ENCODE peak calls at places on chromosomes 6 and 20, in nine cellular contexts. E is A673; Y is SK-N-SH; P is fibroblast of lung; Q is Peyer's patch; T is testis; B is PC-9; F is prostate gland; D is CD8-positive, alpha-beta T cell. X is an unnamed sample.

GRCh38 chr6:47094351-47094925 is 52.3 kb upstream of the ADGRF1 start:
- DNase-seq in E (no peak), Y (no peak), P (peak; percentile 59), Q (peak; percentile 52), T (no peak), B (peak; percentile 78), F (peak; percentile 26), D (no peak), X (peak; percentile 62)

GRCh38 chr6:132344811-132345210 is 56.5 kb downstream of the MOXD1 start:
- DNase-seq in E (no peak), Y (no peak), P (no peak), Q (no peak), T (no peak), B (no peak), F (no peak), D (no peak), X (no peak)

GRCh38 chr6:168851460-168852103 is 402.1 kb downstream of the THBS2 start:
- DNase-seq in E (no peak), Y (no peak), P (no peak), Q (no peak), T (no peak), B (no peak), F (no peak), D (no peak), X (no peak)

GRCh38 chr20:1945134-1945618 is 48.7 kb downstream of the PDYN start:
- DNase-seq in E (no peak), Y (no peak), P (no peak), Q (no peak), T (no peak), B (no peak), F (no peak), D (no peak), X (peak; percentile 27)

GRCh38 chr6:45031601-45032000 is 296.5 kb upstream of the RUNX2 start:
- DNase-seq in E (no peak), Y (no peak), P (no peak), Q (no peak), T (no peak), B (no peak), F (no peak), D (no peak), X (no peak)

GRCh38 chr20:48284837-48285236 is 499.6 kb upstream of the SULF2 start:
- DNase-seq in E (no peak), Y (no peak), P (peak; percentile 70), Q (no peak), T (no peak), B (no peak), F (no peak), D (no peak), X (no peak)

GRCh38 chr20:24389686-24390085 is 79.7 kb upstream of the SYNDIG1 start:
- DNase-seq in E (no peak), Y (no peak), P (no peak), Q (no peak), T (no peak), B (no peak), F (no peak), D (peak; percentile 72), X (no peak)

GRCh38 chr6:64926051-64926450 is 781.0 kb downstream of the EYS start:
- DNase-seq in E (no peak), Y (no peak), P (no peak), Q (no peak), T (no peak), B (no peak), F (no peak), D (no peak), X (no peak)

GRCh38 chr6:77298298-77298697 is 165.0 kb downstream of the HTR1B start:
- DNase-seq in E (no peak), Y (no peak), P (no peak), Q (no peak), T (no peak), B (no peak), F (no peak), D (no peak), X (no peak)

GRCh38 chr6:112296122-112296521 is 41.8 kb upstream of the LAMA4 start:
- DNase-seq in E (peak; percentile 61), Y (no peak), P (peak; percentile 54), Q (no peak), T (peak; percentile 41), B (peak; percentile 31), F (no peak), D (no peak), X (no peak)

GRCh38 chr20:61766921-61767610 is 298.6 kb downstream of the TAF4 start:
- DNase-seq in E (no peak), Y (no peak), P (no peak), Q (peak; percentile 37), T (no peak), B (no peak), F (no peak), D (no peak), X (no peak)

GRCh38 chr6:26043389-26044139 is 43.7 kb upstream of the HFE start:
- DNase-seq in E (peak; percentile 88), Y (peak; percentile 78), P (peak; percentile 96), Q (peak; percentile 79), T (peak; percentile 91), B (peak; percentile 55), F (peak; percentile 87), D (peak; percentile 80), X (peak; percentile 84)

GRCh38 chr20:46131396-46131795 is 13.3 kb downstream of the CD40 start:
- DNase-seq in E (no peak), Y (no peak), P (peak; percentile 69), Q (no peak), T (no peak), B (no peak), F (no peak), D (no peak), X (no peak)

GRCh38 chr6:55617272-55617671 is 38.3 kb upstream of the HMGCLL1 start:
- DNase-seq in E (peak; percentile 74), Y (peak; percentile 16), P (peak; percentile 25), Q (no peak), T (peak; percentile 62), B (peak; percentile 16), F (no peak), D (no peak), X (peak; percentile 27)
- TF ChIP-seq CTCF in E (peak; percentile 83), Y (peak; percentile 71), P (peak; percentile 64), Q (no peak), T (peak; percentile 26), B (peak; percentile 64), F (peak; percentile 21), D (no peak), X (peak; percentile 24)

DNA sequence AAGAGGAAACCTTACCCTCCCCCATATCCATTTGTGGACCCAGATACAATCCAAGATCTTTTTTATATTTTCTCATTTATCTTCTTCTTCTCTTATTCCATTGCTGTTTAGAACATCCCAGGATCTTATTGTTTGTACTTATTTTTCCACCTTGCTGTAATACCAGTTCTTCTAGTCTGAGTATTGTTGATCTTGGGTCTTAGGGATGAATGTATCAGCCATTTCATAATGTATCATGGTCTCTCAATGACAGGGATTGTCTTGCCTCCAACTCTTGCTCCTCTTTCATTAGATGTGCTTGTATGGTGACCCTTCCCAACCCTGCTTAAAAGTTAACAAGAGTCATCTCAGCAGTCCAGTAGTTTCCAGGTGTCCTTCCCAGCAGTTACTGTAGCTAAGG is 63.3 kb downstream of the MAP3K4 start:
- DNase-seq in E (no peak), Y (no peak), P (no peak), Q (no peak), T (no peak), B (no peak), F (no peak), D (no peak), X (no peak)
- H3K9me3 ChIP-seq in E (no peaks in the 10 kb centered on the region), Y (no peaks in the 10 kb centered on the region), P (no peaks in the 10 kb centered on the region), Q (no peaks in the 10 kb centered on the region), T (no peaks in the 10 kb centered on the region), B (no peaks in the 10 kb centered on the region), F (no peaks in the 10 kb centered on the region), D (no peaks in the 10 kb centered on the region), X (no peaks in the 10 kb centered on the region)

GRCh38 chr20:21528870-21529269 is 15.0 kb upstream of the NKX2-2 start:
- DNase-seq in E (no peak), Y (no peak), P (no peak), Q (no peak), T (no peak), B (no peak), F (no peak), D (no peak), X (no peak)
- TF ChIP-seq CTCF in E (peak; percentile 32), Y (no peak), P (no peak), Q (no peak), T (no peak), B (no peak), F (no peak), D (no peak), X (no peak)

GRCh38 chr6:145445674-145446073 is 289.6 kb downstream of the EPM2A start:
- DNase-seq in E (no peak), Y (no peak), P (no peak), Q (no peak), T (no peak), B (no peak), F (no peak), D (no peak), X (no peak)

DNA sequence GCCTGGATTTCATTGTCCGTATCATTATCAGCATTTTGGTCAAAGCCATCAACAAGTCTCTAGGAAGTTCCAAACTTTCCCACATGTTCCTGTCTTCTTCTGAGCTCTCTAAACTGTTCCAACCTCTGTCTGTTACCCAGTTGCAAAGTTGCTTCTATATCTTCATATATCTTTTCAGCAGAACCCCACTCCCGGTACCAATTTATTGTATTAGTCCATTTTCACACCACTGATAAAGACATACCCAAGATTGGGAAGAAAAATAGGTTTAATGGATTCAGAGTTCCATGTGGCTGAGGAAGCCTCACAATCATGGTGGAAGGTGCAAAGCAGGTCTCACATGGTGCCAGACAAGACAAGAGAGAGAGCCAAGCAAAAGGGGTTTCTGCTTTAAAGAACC is 293.2 kb downstream of the EPM2A start:
- DNase-seq in E (no peak), Y (no peak), P (no peak), Q (no peak), T (no peak), B (no peak), F (no peak), D (no peak), X (no peak)
- H3K9me3 ChIP-seq in E (peaks cover 38% of the 10 kb centered on the region), Y (no peaks in the 10 kb centered on the region), P (no peaks in the 10 kb centered on the region), Q (no peaks in the 10 kb centered on the region), T (no peaks in the 10 kb centered on the region), B (peaks cover 22% of the 10 kb centered on the region), F (no peaks in the 10 kb centered on the region), D (no peaks in the 10 kb centered on the region), X (no peaks in the 10 kb centered on the region)

DNA sequence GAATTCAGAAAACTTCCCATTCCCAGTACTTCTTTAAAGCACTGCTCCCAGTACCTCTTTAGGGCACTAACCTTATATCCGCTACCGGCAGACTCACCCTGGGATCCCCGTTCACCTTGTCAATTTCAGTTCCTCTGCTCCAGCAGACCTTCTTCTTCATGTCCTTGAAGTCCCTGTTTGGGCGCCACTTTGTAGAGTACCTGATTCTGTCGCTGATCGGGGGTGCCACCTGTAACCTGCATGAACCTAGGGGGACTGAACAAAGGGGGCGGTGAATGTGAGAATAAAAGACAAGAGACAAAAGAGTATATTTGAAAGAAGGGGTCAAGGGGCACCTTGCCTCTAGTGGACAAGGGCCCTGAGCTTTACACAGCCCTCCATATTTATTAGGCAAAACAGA is 4.9 kb upstream of the GINS1 start:
- DNase-seq in E (no peak), Y (no peak), P (peak; percentile 20), Q (no peak), T (no peak), B (no peak), F (no peak), D (no peak), X (no peak)
- TF ChIP-seq CTCF in E (no peak), Y (no peak), P (no peak), Q (no peak), T (no peak), B (no peak), F (no peak), D (no peak), X (no peak)

GRCh38 chr6:27544612-27545260 is 71.8 kb upstream of the ZNF184 start:
- DNase-seq in E (no peak), Y (no peak), P (no peak), Q (no peak), T (no peak), B (no peak), F (no peak), D (no peak), X (no peak)
- H3K9me3 ChIP-seq in E (no peaks in the 10 kb centered on the region), Y (no peaks in the 10 kb centered on the region), P (no peaks in the 10 kb centered on the region), Q (peaks cover 3% of the 10 kb centered on the region), T (no peaks in the 10 kb centered on the region), B (no peaks in the 10 kb centered on the region), F (no peaks in the 10 kb centered on the region), D (peaks cover 7% of the 10 kb centered on the region), X (no peaks in the 10 kb centered on the region)